ENCODE peak calls at places on chromosomes 5 and 9, in ten cellular contexts. V, Q, D, N, O, P, H, R, I and B are unnamed samples.

GRCh38 chr5:149288437-149288836 is 16.8 kb downstream of the AFAP1L1 start:
- DNase-seq in V (no peak), Q (no peak), D (no peak), N (no peak), O (peak), P (peak), H (no peak), R (no peak), I (no peak), B (no peak)

GRCh38 chr5:68770566-68770965 is 323.2 kb upstream of the SLC30A5 start:
- DNase-seq in V (no peak), Q (no peak), D (no peak), N (no peak), O (no peak), P (no peak), H (no peak), R (no peak), I (no peak), B (no peak)

GRCh38 chr5:140075371-140075770 is 32.3 kb upstream of the NRG2 start:
- DNase-seq in V (no peak), Q (no peak), D (no peak), N (no peak), O (no peak), P (peak), H (no peak), R (peak), I (no peak), B (no peak)

GRCh38 chr5:83472508-83473343 is 1.2 kb downstream of the VCAN start:
- DNase-seq in V (no peak), Q (no peak), D (no peak), N (no peak), O (peak), P (peak), H (peak), R (no peak), I (peak), B (no peak)

GRCh38 chr5:39606592-39606990 is 181.8 kb upstream of the DAB2 start:
- DNase-seq in V (no peak), Q (no peak), D (no peak), N (no peak), O (no peak), P (no peak), H (no peak), R (no peak), I (no peak), B (no peak)

GRCh38 chr5:56346717-56347116 is 113.6 kb upstream of the ANKRD55 start:
- DNase-seq in V (no peak), Q (no peak), D (no peak), N (no peak), O (no peak), P (no peak), H (no peak), R (no peak), I (no peak), B (no peak)

GRCh38 chr5:15249152-15249551 is 250.8 kb upstream of the FBXL7 start:
- DNase-seq in V (no peak), Q (no peak), D (peak), N (no peak), O (no peak), P (peak), H (no peak), R (peak), I (no peak), B (no peak)

GRCh38 chr9:76557674-76558073 is 98.7 kb downstream of the GCNT1 start:
- DNase-seq in V (no peak), Q (no peak), D (no peak), N (no peak), O (no peak), P (peak), H (no peak), R (peak), I (no peak), B (no peak)

GRCh38 chr9:121285835-121286687 is 18.1 kb downstream of the GSN start:
- DNase-seq in V (no peak), Q (no peak), D (peak), N (no peak), O (peak), P (peak), H (peak), R (peak), I (peak), B (no peak)

GRCh38 chr9:29555452-29555851 is 1982.2 kb upstream of the C9orf72 start:
- DNase-seq in V (no peak), Q (no peak), D (no peak), N (no peak), O (no peak), P (no peak), H (no peak), R (no peak), I (no peak), B (no peak)

GRCh38 chr5:1796371-1797108 is 3.1 kb downstream of the MRPL36 start:
- DNase-seq in V (no peak), Q (no peak), D (no peak), N (no peak), O (no peak), P (no peak), H (no peak), R (no peak), I (no peak), B (no peak)

GRCh38 chr5:153968761-153969562 is 69.7 kb downstream of the FAM114A2 start:
- DNase-seq in V (no peak), Q (no peak), D (no peak), N (no peak), O (no peak), P (no peak), H (no peak), R (no peak), I (no peak), B (no peak)

GRCh38 chr9:89395931-89396710 is 77.8 kb downstream of the SECISBP2 start:
- DNase-seq in V (no peak), Q (no peak), D (no peak), N (no peak), O (no peak), P (no peak), H (no peak), R (no peak), I (no peak), B (no peak)

GRCh38 chr9:79196606-79197005 is 375.2 kb upstream of the TLE4 start:
- DNase-seq in V (no peak), Q (no peak), D (peak), N (no peak), O (no peak), P (peak), H (no peak), R (peak), I (no peak), B (no peak)

GRCh38 chr5:142978726-142979125 is 208.5 kb downstream of the ARHGAP26 start:
- DNase-seq in V (no peak), Q (no peak), D (peak), N (no peak), O (no peak), P (peak), H (no peak), R (peak), I (no peak), B (no peak)

GRCh38 chr9:8766096-8766495 is 966.5 kb upstream of the DMAC1 start:
- DNase-seq in V (no peak), Q (no peak), D (no peak), N (no peak), O (no peak), P (no peak), H (no peak), R (no peak), I (no peak), B (no peak)

GRCh38 chr9:37769995-37770394 is 14.9 kb downstream of the EXOSC3 start:
- DNase-seq in V (no peak), Q (no peak), D (no peak), N (no peak), O (no peak), P (no peak), H (no peak), R (no peak), I (no peak), B (no peak)

DNA sequence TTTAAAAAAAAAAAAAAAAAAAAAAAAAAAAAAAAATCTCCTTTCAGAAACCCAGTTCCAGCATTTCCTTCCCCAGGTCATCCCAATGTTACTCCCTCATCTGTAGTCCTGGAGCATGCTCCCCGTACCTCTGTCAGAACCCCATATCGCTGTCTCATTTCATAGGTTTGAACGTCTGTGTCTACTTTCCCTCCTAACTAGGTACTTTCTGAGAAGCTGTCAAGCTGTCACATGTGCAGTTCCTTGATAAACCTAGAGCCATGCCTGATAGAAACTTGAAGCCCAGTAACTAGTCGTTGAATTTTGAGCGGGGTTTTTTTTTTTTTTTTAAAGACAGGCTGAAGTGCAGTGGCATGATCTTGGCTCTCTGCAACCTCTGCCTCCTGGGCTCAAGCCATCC is 15.6 kb downstream of the EXOSC3 start:
- DNase-seq in V (no peak), Q (no peak), D (no peak), N (no peak), O (no peak), P (no peak), H (no peak), R (no peak), I (no peak), B (no peak)
- H3K27ac ChIP-seq in V (no peak), Q (no peak), D (no peak), N (no peak), O (no peak), P (no peak), H (no peak), R (no peak), I (no peak), B (no peak)

GRCh38 chr5:155092318-155092717 is 78.8 kb downstream of the KIF4B start:
- DNase-seq in V (no peak), Q (no peak), D (no peak), N (no peak), O (no peak), P (no peak), H (no peak), R (no peak), I (no peak), B (no peak)

GRCh38 chr5:155094455-155094854 is 80.9 kb downstream of the KIF4B start:
- DNase-seq in V (no peak), Q (no peak), D (no peak), N (no peak), O (peak), P (no peak), H (no peak), R (no peak), I (no peak), B (no peak)

GRCh38 chr5:155089649-155090048 is 76.1 kb downstream of the KIF4B start:
- DNase-seq in V (no peak), Q (no peak), D (no peak), N (no peak), O (no peak), P (peak), H (no peak), R (no peak), I (no peak), B (no peak)

GRCh38 chr5:155087036-155087435 is 73.5 kb downstream of the KIF4B start:
- DNase-seq in V (peak), Q (no peak), D (no peak), N (no peak), O (no peak), P (no peak), H (no peak), R (peak), I (no peak), B (no peak)

GRCh38 chr5:155091063-155091648 is 77.6 kb downstream of the KIF4B start:
- DNase-seq in V (no peak), Q (no peak), D (peak), N (no peak), O (peak), P (peak), H (no peak), R (no peak), I (no peak), B (no peak)
- H3K27ac ChIP-seq in V (no peak), Q (no peak), D (no peak), N (no peak), O (peak), P (no peak), H (no peak), R (no peak), I (no peak), B (no peak)

DNA sequence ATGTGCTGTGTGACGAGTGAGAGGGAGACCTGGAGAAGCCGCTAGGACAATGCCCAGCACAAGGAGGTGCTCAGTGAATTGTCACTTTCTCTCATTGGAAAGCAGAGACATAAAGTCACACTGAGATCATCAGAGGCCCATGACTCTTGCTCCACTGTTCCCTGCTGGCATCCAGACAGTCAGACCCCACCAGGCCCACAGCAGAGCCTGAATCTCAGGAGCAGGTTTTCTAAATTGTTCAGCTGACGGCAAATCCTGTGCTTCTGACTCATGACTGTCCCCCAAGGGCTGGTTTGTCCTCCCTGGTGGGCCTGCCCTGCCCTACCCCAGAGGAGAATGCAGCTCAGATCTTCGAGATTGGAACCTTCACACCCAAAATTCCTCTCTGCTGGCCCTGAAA is 2.8 kb downstream of the PTGES start:
- DNase-seq in V (peak), Q (no peak), D (peak), N (no peak), O (no peak), P (no peak), H (no peak), R (no peak), I (no peak), B (no peak)
- H3K27ac ChIP-seq in V (peak), Q (no peak), D (no peak), N (no peak), O (no peak), P (no peak), H (no peak), R (no peak), I (no peak), B (no peak)

DNA sequence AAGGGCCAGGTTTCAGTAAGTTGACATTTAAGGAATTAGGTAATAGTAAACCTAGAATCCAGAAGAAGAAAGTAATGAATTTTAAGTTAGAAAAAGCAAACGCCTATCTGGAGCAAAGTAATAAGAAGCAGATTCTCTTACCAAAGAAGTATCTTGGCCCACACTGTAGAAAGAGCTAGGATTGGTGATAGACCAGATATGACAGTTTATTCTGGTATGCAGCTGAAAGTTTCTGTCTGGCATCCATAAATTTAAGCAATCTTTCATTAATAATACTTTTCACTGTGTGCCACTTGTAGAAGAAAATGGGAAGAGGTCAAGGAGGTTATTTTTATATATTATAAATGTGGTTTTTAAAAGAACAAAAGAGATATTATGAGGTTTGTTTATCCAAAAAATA is 3.0 kb downstream of the RECK start:
- DNase-seq in V (no peak), Q (no peak), D (peak), N (no peak), O (no peak), P (peak), H (no peak), R (peak), I (no peak), B (no peak)
- H3K27ac ChIP-seq in V (no peak), Q (no peak), D (no peak), N (no peak), O (no peak), P (no peak), H (no peak), R (peak), I (no peak), B (no peak)